ENCODE peak calls at places on chromosomes 2 and 18, in nine cellular contexts. D is NCI-H748 treated with DMSO at 0.1 percent for 48 hours; C is A549; M is LoVo; U is aorta; Q is OCI-LY7; E is stimulated activated CD4-positive, alpha-beta T cell treated with anti-CD3 and anti-CD28 coated beads, Interleukin-15, amount 100 ng/mL, for 24 hours; W is NCI-H2171 treated with DMSO at 0.1 percent for 48 hours; B is hypothalamus. G is an unnamed sample.

GRCh38 chr2:138670734-138671133 is 109.5 kb downstream of the NXPH2 start:
- DNase-seq in D (no peak), C (no peak), M (no peak), U (no peak), Q (no peak), E (no peak), W (no peak), B (no peak), G (no peak)

GRCh38 chr2:131584940-131585339 is 57.3 kb downstream of the CCDC74A start:
- DNase-seq in D (no peak), C (no peak), M (no peak), U (no peak), Q (peak; percentile 91), E (no peak), W (no peak), B (no peak), G (no peak)

GRCh38 chr2:109402180-109402579 is 211.6 kb downstream of the SEPTIN10 start:
- DNase-seq in D (no peak), C (no peak), M (peak; percentile 2), U (no peak), Q (no peak), E (no peak), W (no peak), B (no peak), G (no peak)

GRCh38 chr18:79182047-79182713 is 113.0 kb downstream of the ATP9B start:
- DNase-seq in D (no peak), C (no peak), M (no peak), U (no peak), Q (peak; percentile 78), E (no peak), W (no peak), B (no peak), G (no peak)

GRCh38 chr2:187138240-187138639 is 289.3 kb upstream of the ZSWIM2 start:
- DNase-seq in D (no peak), C (peak; percentile 38), M (peak; percentile 19), U (peak; percentile 49), Q (peak; percentile 1), E (no peak), W (no peak), B (no peak), G (no peak)

GRCh38 chr2:11028407-11028916 is 116.7 kb downstream of the KCNF1 start:
- DNase-seq in D (no peak), C (no peak), M (no peak), U (no peak), Q (no peak), E (no peak), W (no peak), B (no peak), G (no peak)

GRCh38 chr2:239327536-239328305 is 73.1 kb downstream of the HDAC4 start:
- DNase-seq in D (no peak), C (no peak), M (no peak), U (no peak), Q (no peak), E (peak; percentile 24), W (no peak), B (no peak), G (no peak)

GRCh38 chr2:233690444-233690843 is 2.2 kb upstream of the UGT1A6 start:
- DNase-seq in D (no peak), C (peak; percentile 71), M (peak; percentile 80), U (no peak), Q (no peak), E (no peak), W (no peak), B (no peak), G (no peak)

GRCh38 chr18:47560693-47561092 is 309.2 kb upstream of the SKOR2 start:
- DNase-seq in D (no peak), C (no peak), M (no peak), U (no peak), Q (no peak), E (no peak), W (no peak), B (no peak), G (no peak)

GRCh38 chr2:152588911-152589310 is 128.3 kb downstream of the PRPF40A start:
- DNase-seq in D (no peak), C (no peak), M (no peak), U (no peak), Q (no peak), E (no peak), W (peak; percentile 41), B (no peak), G (no peak)

GRCh38 chr2:73253901-73254300 is 19.8 kb downstream of the CCT7 start:
- DNase-seq in D (no peak), C (no peak), M (no peak), U (no peak), Q (no peak), E (no peak), W (no peak), B (no peak), G (no peak)

GRCh38 chr2:71923887-71924533 is 223.7 kb downstream of the CYP26B1 start:
- DNase-seq in D (peak; percentile 28), C (peak; percentile 83), M (peak; percentile 65), U (peak; percentile 71), Q (peak; percentile 69), E (peak; percentile 67), W (peak; percentile 75), B (peak; percentile 45), G (peak; percentile 19)

GRCh38 chr2:62736899-62737559 is 31.5 kb downstream of the EHBP1 start:
- DNase-seq in D (no peak), C (no peak), M (no peak), U (no peak), Q (no peak), E (no peak), W (no peak), B (no peak), G (no peak)

GRCh38 chr18:35730738-35731370 is 149.3 kb downstream of the GALNT1 start:
- DNase-seq in D (no peak), C (no peak), M (no peak), U (no peak), Q (no peak), E (no peak), W (no peak), B (no peak), G (no peak)

GRCh38 chr2:118936286-118936685 is 5.7 kb upstream of the MARCO start:
- DNase-seq in D (no peak), C (no peak), M (no peak), U (no peak), Q (no peak), E (no peak), W (no peak), B (no peak), G (no peak)

GRCh38 chr2:60806988-60807681 is 51.1 kb downstream of the PAPOLG start:
- DNase-seq in D (peak; percentile 6), C (no peak), M (no peak), U (no peak), Q (peak; percentile 65), E (peak; percentile 77), W (peak; percentile 73), B (no peak), G (peak; percentile 68)

GRCh38 chr2:84832772-84833461 is 48.0 kb downstream of the TRABD2A start:
- DNase-seq in D (no peak), C (no peak), M (no peak), U (peak; percentile 69), Q (peak; percentile 43), E (peak; percentile 48), W (no peak), B (peak; percentile 10), G (no peak)

GRCh38 chr2:234467289-234467688 is 29.6 kb downstream of the ARL4C start:
- DNase-seq in D (no peak), C (no peak), M (no peak), U (no peak), Q (no peak), E (no peak), W (no peak), B (no peak), G (peak; percentile 72)

GRCh38 chr2:14524041-14524802 is 108.3 kb upstream of the LRATD1 start:
- DNase-seq in D (no peak), C (peak; percentile 6), M (peak; percentile 61), U (no peak), Q (no peak), E (no peak), W (no peak), B (no peak), G (peak; percentile 75)

GRCh38 chr18:60372598-60372997 is at the start of gene MC4R:
- DNase-seq in D (peak; percentile 94), C (peak; percentile 29), M (no peak), U (no peak), Q (peak; percentile 22), E (no peak), W (peak; percentile 98), B (no peak), G (peak; percentile 57)

GRCh38 chr18:48486762-48487161 is 52.1 kb upstream of the CTIF start:
- DNase-seq in D (no peak), C (peak; percentile 27), M (no peak), U (no peak), Q (no peak), E (no peak), W (no peak), B (no peak), G (no peak)

GRCh38 chr2:210172219-210172575 is 988 bp upstream of the KANSL1L start:
- DNase-seq in D (peak; percentile 37), C (no peak), M (no peak), U (no peak), Q (no peak), E (no peak), W (no peak), B (no peak), G (no peak)